ENCODE peak calls at places on chromosomes 3 and 15, in eight cellular contexts. E, N, X, D, O, A, J and U are unnamed samples.

GRCh38 chr3:127817331-127817821 is 4.9 kb downstream of the MGLL start:
- DNase-seq in E (no peak), N (no peak), X (no peak), D (peak; percentile 28), O (peak; percentile 96), A (no peak), J (no peak), U (peak; percentile 85)

GRCh38 chr15:60605879-60606304 is 127.0 kb upstream of the ICE2 start:
- DNase-seq in E (peak; percentile 27), N (peak; percentile 26), X (no peak), D (peak; percentile 82), O (no peak), A (no peak), J (no peak), U (no peak)

GRCh38 chr15:68989876-68990754 is 24.4 kb upstream of the NOX5 start:
- DNase-seq in E (no peak), N (no peak), X (no peak), D (no peak), O (no peak), A (no peak), J (no peak), U (no peak)

GRCh38 chr3:18189651-18190050 is 235.5 kb downstream of the SATB1 start:
- DNase-seq in E (no peak), N (no peak), X (no peak), D (peak; percentile 38), O (peak; percentile 18), A (no peak), J (no peak), U (no peak)

GRCh38 chr3:138950006-138950644 is 3.1 kb downstream of the FOXL2NB start:
- DNase-seq in E (no peak), N (peak; percentile 35), X (no peak), D (peak; percentile 59), O (no peak), A (peak; percentile 62), J (no peak), U (no peak)

GRCh38 chr3:36843065-36844051 is 79.0 kb upstream of the DCLK3 start:
- DNase-seq in E (no peak), N (no peak), X (peak; percentile 13), D (peak; percentile 30), O (peak; percentile 23), A (peak; percentile 83), J (peak; percentile 47), U (no peak)

GRCh38 chr15:100929641-100930042 is 10.5 kb downstream of the LRRK1 start:
- DNase-seq in E (no peak), N (no peak), X (no peak), D (no peak), O (peak; percentile 79), A (no peak), J (no peak), U (no peak)

GRCh38 chr3:189132125-189132744 is 39.5 kb upstream of the TPRG1 start:
- DNase-seq in E (peak; percentile 29), N (peak; percentile 18), X (no peak), D (peak; percentile 90), O (peak; percentile 80), A (no peak), J (peak; percentile 86), U (peak; percentile 71)

GRCh38 chr3:31724144-31724543 is 191.4 kb downstream of the STT3B start:
- DNase-seq in E (no peak), N (no peak), X (no peak), D (no peak), O (no peak), A (peak; percentile 73), J (no peak), U (no peak)

GRCh38 chr15:51334011-51334426 is 4.4 kb downstream of the CYP19A1 start:
- DNase-seq in E (no peak), N (no peak), X (no peak), D (no peak), O (no peak), A (no peak), J (no peak), U (no peak)

GRCh38 chr15:87618203-87618725 is 638.3 kb downstream of the NTRK3 start:
- DNase-seq in E (no peak), N (no peak), X (no peak), D (peak; percentile 64), O (no peak), A (no peak), J (no peak), U (no peak)

GRCh38 chr3:175163686-175164085 is 304.6 kb downstream of the NAALADL2 start:
- DNase-seq in E (no peak), N (no peak), X (no peak), D (no peak), O (no peak), A (no peak), J (no peak), U (no peak)

GRCh38 chr15:86082619-86083377 is 3.1 kb downstream of the AGBL1 start:
- DNase-seq in E (no peak), N (no peak), X (no peak), D (no peak), O (no peak), A (no peak), J (no peak), U (no peak)

GRCh38 chr3:30258426-30259392 is 347.7 kb upstream of the TGFBR2 start:
- DNase-seq in E (no peak), N (no peak), X (peak; percentile 59), D (no peak), O (no peak), A (no peak), J (no peak), U (no peak)

GRCh38 chr15:60932051-60932915 is 296.8 kb downstream of the RORA start:
- DNase-seq in E (no peak), N (peak; percentile 37), X (peak; percentile 35), D (peak; percentile 73), O (peak; percentile 93), A (peak; percentile 35), J (peak; percentile 59), U (peak; percentile 91)

GRCh38 chr3:141191097-141191749 is 40.4 kb upstream of the PXYLP1 start:
- DNase-seq in E (no peak), N (no peak), X (no peak), D (peak; percentile 3), O (peak; percentile 47), A (no peak), J (no peak), U (peak; percentile 24)

GRCh38 chr15:101031203-101031602 is 112.0 kb downstream of the LRRK1 start:
- DNase-seq in E (no peak), N (no peak), X (no peak), D (peak; percentile 65), O (peak; percentile 18), A (peak; percentile 4), J (no peak), U (no peak)

GRCh38 chr3:13452490-13453335 is 27.4 kb upstream of the HDAC11 start:
- DNase-seq in E (no peak), N (peak; percentile 48), X (peak; percentile 55), D (peak; percentile 68), O (peak; percentile 56), A (no peak), J (peak; percentile 49), U (no peak)
- H3K27ac ChIP-seq in E (peak overlapping the region; percentile 90), N (peak overlapping the region; percentile 89), X (peak overlapping the region; percentile 72), D (no peak overlapping the region), O (no peak overlapping the region), A (no peak overlapping the region), J (peak overlapping the region; percentile 28), U (peak overlapping the region; percentile 71)

GRCh38 chr3:26964836-26965235 is 342.3 kb downstream of the LRRC3B start:
- DNase-seq in E (no peak), N (no peak), X (no peak), D (no peak), O (no peak), A (no peak), J (no peak), U (no peak)

GRCh38 chr3:26963356-26963742 is 340.8 kb downstream of the LRRC3B start:
- DNase-seq in E (no peak), N (no peak), X (no peak), D (no peak), O (no peak), A (no peak), J (no peak), U (no peak)

GRCh38 chr3:26967531-26967930 is 345.0 kb downstream of the LRRC3B start:
- DNase-seq in E (no peak), N (no peak), X (no peak), D (no peak), O (peak; percentile 1), A (no peak), J (no peak), U (no peak)

GRCh38 chr3:26962419-26963355 is 340.1 kb downstream of the LRRC3B start:
- DNase-seq in E (no peak), N (no peak), X (no peak), D (no peak), O (no peak), A (no peak), J (no peak), U (no peak)

DNA sequence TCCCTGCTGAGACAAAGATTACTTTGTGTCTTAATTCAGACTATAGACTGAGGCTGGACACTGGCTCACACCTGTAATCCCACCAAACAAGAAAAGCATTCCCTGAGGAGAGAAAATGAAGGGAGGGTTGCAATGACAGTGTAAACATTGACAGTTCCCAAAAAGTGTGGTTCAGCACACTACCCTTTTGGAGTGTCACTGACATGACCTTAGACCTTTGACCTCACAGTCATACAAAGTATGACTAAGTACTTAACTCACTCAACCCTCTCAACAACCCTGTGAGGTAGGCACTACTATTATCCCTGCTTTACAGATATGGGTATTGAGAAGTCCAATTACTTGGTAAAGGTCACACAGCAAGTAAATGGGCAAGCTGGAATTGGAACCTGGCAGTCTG is 341.7 kb downstream of the LRRC3B start:
- DNase-seq in E (no peak), N (no peak), X (no peak), D (no peak), O (no peak), A (no peak), J (no peak), U (no peak)
- H3K27ac ChIP-seq in E (no peak overlapping the region), N (no peak overlapping the region), X (no peak overlapping the region), D (no peak overlapping the region), O (no peak overlapping the region), A (no peak overlapping the region), J (no peak overlapping the region), U (no peak overlapping the region)

DNA sequence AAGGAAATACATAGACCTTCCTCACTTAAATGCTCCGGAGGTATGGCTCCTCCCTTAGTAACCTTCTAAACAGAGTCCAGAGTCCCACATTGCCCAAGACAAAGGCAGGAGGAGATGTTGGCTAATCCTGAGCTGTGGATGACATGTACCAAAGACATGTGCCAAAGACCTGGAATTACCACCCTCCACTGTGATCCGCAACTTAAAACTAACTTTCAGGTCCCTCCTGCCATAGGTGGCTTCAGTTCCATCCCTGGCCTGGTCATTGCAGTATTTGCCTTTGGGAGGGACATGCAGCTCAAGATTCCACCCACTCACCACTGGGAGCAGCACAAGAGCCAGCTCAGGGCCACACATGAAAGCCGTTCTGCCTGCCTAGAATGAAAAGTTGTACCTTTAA is 28.0 kb downstream of the MYZAP start:
- DNase-seq in E (no peak), N (no peak), X (no peak), D (no peak), O (no peak), A (no peak), J (no peak), U (no peak)
- H3K27ac ChIP-seq in E (peak overlapping the region; percentile 95), N (no peak overlapping the region), X (no peak overlapping the region), D (no peak overlapping the region), O (no peak overlapping the region), A (no peak overlapping the region), J (no peak overlapping the region), U (no peak overlapping the region)

GRCh38 chr3:66490984-66491383 is 9.8 kb downstream of the LRIG1 start:
- DNase-seq in E (no peak), N (no peak), X (no peak), D (no peak), O (no peak), A (no peak), J (no peak), U (no peak)
- H3K27ac ChIP-seq in E (peak overlapping the region; percentile 51), N (peak overlapping the region; percentile 45), X (no peak overlapping the region), D (no peak overlapping the region), O (no peak overlapping the region), A (no peak overlapping the region), J (no peak overlapping the region), U (no peak overlapping the region)

GRCh38 chr3:143170676-143171075 is 51.1 kb downstream of the CHST2 start:
- DNase-seq in E (no peak), N (no peak), X (no peak), D (peak; percentile 58), O (peak; percentile 26), A (no peak), J (no peak), U (no peak)
- H3K27ac ChIP-seq in E (peak overlapping the region; percentile 68), N (no peak overlapping the region), X (no peak overlapping the region), D (no peak overlapping the region), O (no peak overlapping the region), A (no peak overlapping the region), J (peak overlapping the region; percentile 12), U (no peak overlapping the region)